ENCODE peak calls at places on chromosomes 5 and 9, in ten cellular contexts. One of them, this sample, is unnamed.

GRCh38 chr5:172740483-172741205 is 30.4 kb downstream of the DUSP1 start:
- DNase-seq in IMR-90: peak
- DNase-seq in neural progenitor cell: no peak
- DNase-seq in ovary: no peak
- DNase-seq in fibroblast of mammary gland: peak
- DNase-seq in cardiac muscle cell: no peak
- DNase-seq in transverse colon: peak
- DNase-seq in choroid plexus epithelial cell: peak
- DNase-seq in mucosa of descending colon: no peak
- DNase-seq in GM12865: no peak
- DNase-seq in this sample: no peak

GRCh38 chr9:109751253-109751652 is 28.7 kb upstream of the PALM2AKAP2 start:
- DNase-seq in choroid plexus epithelial cell: peak
- DNase-seq in GM12865: no peak
- DNase-seq in IMR-90: peak
- DNase-seq in ovary: no peak
- DNase-seq in mucosa of descending colon: no peak
- DNase-seq in cardiac muscle cell: no peak
- DNase-seq in transverse colon: no peak
- DNase-seq in neural progenitor cell: peak
- DNase-seq in fibroblast of mammary gland: no peak
- DNase-seq in this sample: no peak

GRCh38 chr9:97382099-97382718 is 29.7 kb upstream of the TDRD7 start:
- DNase-seq in mucosa of descending colon: no peak
- DNase-seq in transverse colon: no peak
- DNase-seq in ovary: no peak
- DNase-seq in GM12865: no peak
- DNase-seq in fibroblast of mammary gland: peak
- DNase-seq in choroid plexus epithelial cell: no peak
- DNase-seq in cardiac muscle cell: no peak
- DNase-seq in neural progenitor cell: no peak
- DNase-seq in IMR-90: no peak
- DNase-seq in this sample: no peak

GRCh38 chr5:169668732-169669131 is 31.7 kb downstream of the DOCK2 start:
- DNase-seq in GM12865: no peak
- DNase-seq in choroid plexus epithelial cell: peak
- DNase-seq in IMR-90: no peak
- DNase-seq in neural progenitor cell: peak
- DNase-seq in transverse colon: no peak
- DNase-seq in cardiac muscle cell: no peak
- DNase-seq in fibroblast of mammary gland: no peak
- DNase-seq in ovary: no peak
- DNase-seq in mucosa of descending colon: no peak
- DNase-seq in this sample: no peak

GRCh38 chr5:146248536-146248935 is 45.1 kb downstream of the RBM27 start:
- DNase-seq in IMR-90: no peak
- DNase-seq in cardiac muscle cell: no peak
- DNase-seq in choroid plexus epithelial cell: no peak
- DNase-seq in neural progenitor cell: no peak
- DNase-seq in ovary: no peak
- DNase-seq in fibroblast of mammary gland: no peak
- DNase-seq in GM12865: no peak
- DNase-seq in mucosa of descending colon: no peak
- DNase-seq in transverse colon: no peak
- DNase-seq in this sample: no peak

GRCh38 chr5:150286820-150287219 is 2.8 kb downstream of the CAMK2A start:
- DNase-seq in mucosa of descending colon: no peak
- DNase-seq in IMR-90: no peak
- DNase-seq in fibroblast of mammary gland: no peak
- DNase-seq in GM12865: peak
- DNase-seq in neural progenitor cell: peak
- DNase-seq in ovary: no peak
- DNase-seq in transverse colon: no peak
- DNase-seq in choroid plexus epithelial cell: no peak
- DNase-seq in cardiac muscle cell: peak
- DNase-seq in this sample: no peak

GRCh38 chr9:128716581-128717254 is 7.2 kb downstream of the ZDHHC12 start:
- DNase-seq in IMR-90: no peak
- DNase-seq in neural progenitor cell: no peak
- DNase-seq in transverse colon: peak
- DNase-seq in ovary: no peak
- DNase-seq in cardiac muscle cell: no peak
- DNase-seq in GM12865: no peak
- DNase-seq in mucosa of descending colon: no peak
- DNase-seq in fibroblast of mammary gland: no peak
- DNase-seq in choroid plexus epithelial cell: no peak
- DNase-seq in this sample: no peak

GRCh38 chr5:136686192-136686872 is 321.0 kb upstream of the TRPC7 start:
- DNase-seq in choroid plexus epithelial cell: peak
- DNase-seq in fibroblast of mammary gland: peak
- DNase-seq in transverse colon: no peak
- DNase-seq in cardiac muscle cell: peak
- DNase-seq in mucosa of descending colon: no peak
- DNase-seq in IMR-90: peak
- DNase-seq in neural progenitor cell: peak
- DNase-seq in ovary: no peak
- DNase-seq in GM12865: peak
- DNase-seq in this sample: no peak

GRCh38 chr5:135437796-135438560 is 9.2 kb downstream of the DCANP1 start:
- DNase-seq in transverse colon: peak
- DNase-seq in fibroblast of mammary gland: peak
- DNase-seq in ovary: peak
- DNase-seq in mucosa of descending colon: no peak
- DNase-seq in neural progenitor cell: no peak
- DNase-seq in choroid plexus epithelial cell: peak
- DNase-seq in GM12865: no peak
- DNase-seq in IMR-90: peak
- DNase-seq in cardiac muscle cell: no peak
- DNase-seq in this sample: no peak

GRCh38 chr9:137785704-137786161 is 91.8 kb upstream of the CACNA1B start:
- DNase-seq in cardiac muscle cell: no peak
- DNase-seq in GM12865: no peak
- DNase-seq in neural progenitor cell: peak
- DNase-seq in IMR-90: peak
- DNase-seq in choroid plexus epithelial cell: peak
- DNase-seq in transverse colon: no peak
- DNase-seq in mucosa of descending colon: no peak
- DNase-seq in ovary: no peak
- DNase-seq in fibroblast of mammary gland: no peak
- DNase-seq in this sample: no peak

GRCh38 chr5:40150896-40151295 is 528.8 kb upstream of the PTGER4 start:
- DNase-seq in choroid plexus epithelial cell: peak
- DNase-seq in mucosa of descending colon: no peak
- DNase-seq in fibroblast of mammary gland: no peak
- DNase-seq in cardiac muscle cell: no peak
- DNase-seq in neural progenitor cell: no peak
- DNase-seq in ovary: no peak
- DNase-seq in IMR-90: peak
- DNase-seq in transverse colon: no peak
- DNase-seq in GM12865: no peak
- DNase-seq in this sample: no peak

DNA sequence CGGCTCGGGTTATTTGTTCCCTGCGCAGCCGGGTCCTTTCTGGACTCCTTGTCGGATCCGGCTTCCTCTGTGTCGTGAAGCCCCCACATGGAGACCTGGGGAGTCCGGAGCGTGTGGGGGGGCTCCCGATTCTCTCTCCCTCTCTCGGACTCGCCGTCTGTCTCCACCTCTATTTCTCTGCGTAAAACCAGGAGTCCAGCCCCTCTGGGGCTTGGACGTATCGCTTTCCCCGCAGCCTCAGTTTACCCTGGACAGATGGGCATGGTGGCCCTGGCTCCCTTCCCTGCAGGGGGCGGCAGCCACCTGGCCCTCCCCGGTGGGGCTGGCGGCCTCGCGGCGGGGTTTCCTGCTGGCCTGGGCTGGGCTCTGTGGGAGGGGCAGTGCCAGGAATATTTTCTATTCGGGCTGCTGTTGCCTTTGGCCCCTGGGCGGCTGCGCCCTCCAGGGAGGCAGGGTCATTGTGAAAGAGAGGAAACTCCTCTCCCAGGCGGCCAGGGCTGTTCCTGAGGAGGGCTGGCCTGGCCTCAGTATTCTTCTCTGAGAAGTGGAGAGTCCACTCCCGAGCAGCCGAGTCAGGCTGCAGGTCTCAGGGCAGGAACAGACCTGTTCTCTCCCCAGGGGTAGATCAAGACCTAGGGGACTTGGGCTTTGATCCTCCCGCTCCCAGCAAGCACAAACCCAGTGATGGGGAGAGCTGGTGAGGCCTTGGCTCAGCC is 665 bp downstream of the ASS1 start:
- DNase-seq in mucosa of descending colon: peak
- DNase-seq in GM12865: no peak
- DNase-seq in ovary: peak
- DNase-seq in neural progenitor cell: peak
- DNase-seq in cardiac muscle cell: no peak
- DNase-seq in choroid plexus epithelial cell: peak
- DNase-seq in IMR-90: no peak
- DNase-seq in transverse colon: peak
- DNase-seq in fibroblast of mammary gland: peak
- DNase-seq in this sample: no peak
- TF ChIP-seq CTCF in mucosa of descending colon: no peak
- TF ChIP-seq CTCF in GM12865: no peak
- TF ChIP-seq CTCF in ovary: no peak
- TF ChIP-seq CTCF in neural progenitor cell: no peak
- TF ChIP-seq CTCF in cardiac muscle cell: peak
- TF ChIP-seq CTCF in choroid plexus epithelial cell: peak
- TF ChIP-seq CTCF in IMR-90: no peak
- TF ChIP-seq CTCF in transverse colon: no peak
- TF ChIP-seq CTCF in fibroblast of mammary gland: no peak
- TF ChIP-seq CTCF in this sample: no peak

GRCh38 chr9:121926417-121926816 is 166.7 kb downstream of the TTLL11 start:
- DNase-seq in neural progenitor cell: no peak
- DNase-seq in choroid plexus epithelial cell: no peak
- DNase-seq in cardiac muscle cell: no peak
- DNase-seq in transverse colon: no peak
- DNase-seq in ovary: no peak
- DNase-seq in fibroblast of mammary gland: no peak
- DNase-seq in IMR-90: no peak
- DNase-seq in GM12865: no peak
- DNase-seq in mucosa of descending colon: no peak
- DNase-seq in this sample: no peak
- H3K4me3 ChIP-seq in neural progenitor cell: no peak
- H3K4me3 ChIP-seq in choroid plexus epithelial cell: no peak
- H3K4me3 ChIP-seq in cardiac muscle cell: no peak
- H3K4me3 ChIP-seq in transverse colon: no peak
- H3K4me3 ChIP-seq in ovary: no peak
- H3K4me3 ChIP-seq in fibroblast of mammary gland: no peak
- H3K4me3 ChIP-seq in IMR-90: no peak
- H3K4me3 ChIP-seq in GM12865: no peak
- H3K4me3 ChIP-seq in mucosa of descending colon: no peak
- H3K4me3 ChIP-seq in this sample: no peak

GRCh38 chr5:43548358-43548757 is 8.5 kb downstream of the PAIP1 start:
- DNase-seq in choroid plexus epithelial cell: no peak
- DNase-seq in transverse colon: no peak
- DNase-seq in ovary: no peak
- DNase-seq in IMR-90: no peak
- DNase-seq in neural progenitor cell: no peak
- DNase-seq in cardiac muscle cell: no peak
- DNase-seq in fibroblast of mammary gland: no peak
- DNase-seq in GM12865: no peak
- DNase-seq in mucosa of descending colon: no peak
- DNase-seq in this sample: no peak

GRCh38 chr5:43556857-43557593 is at the start of gene PAIP1:
- DNase-seq in fibroblast of mammary gland: peak
- DNase-seq in ovary: peak
- DNase-seq in GM12865: peak
- DNase-seq in choroid plexus epithelial cell: peak
- DNase-seq in cardiac muscle cell: peak
- DNase-seq in transverse colon: peak
- DNase-seq in IMR-90: peak
- DNase-seq in neural progenitor cell: peak
- DNase-seq in mucosa of descending colon: peak
- DNase-seq in this sample: peak

GRCh38 chr5:43554497-43554896 is 2.4 kb downstream of the PAIP1 start:
- DNase-seq in transverse colon: no peak
- DNase-seq in neural progenitor cell: no peak
- DNase-seq in choroid plexus epithelial cell: no peak
- DNase-seq in mucosa of descending colon: no peak
- DNase-seq in fibroblast of mammary gland: no peak
- DNase-seq in ovary: no peak
- DNase-seq in cardiac muscle cell: no peak
- DNase-seq in IMR-90: no peak
- DNase-seq in GM12865: no peak
- DNase-seq in this sample: no peak

GRCh38 chr5:43555895-43556606 is 826 bp downstream of the PAIP1 start:
- DNase-seq in IMR-90: peak
- DNase-seq in choroid plexus epithelial cell: peak
- DNase-seq in mucosa of descending colon: peak
- DNase-seq in GM12865: peak
- DNase-seq in ovary: peak
- DNase-seq in cardiac muscle cell: peak
- DNase-seq in fibroblast of mammary gland: peak
- DNase-seq in neural progenitor cell: peak
- DNase-seq in transverse colon: peak
- DNase-seq in this sample: no peak

DNA sequence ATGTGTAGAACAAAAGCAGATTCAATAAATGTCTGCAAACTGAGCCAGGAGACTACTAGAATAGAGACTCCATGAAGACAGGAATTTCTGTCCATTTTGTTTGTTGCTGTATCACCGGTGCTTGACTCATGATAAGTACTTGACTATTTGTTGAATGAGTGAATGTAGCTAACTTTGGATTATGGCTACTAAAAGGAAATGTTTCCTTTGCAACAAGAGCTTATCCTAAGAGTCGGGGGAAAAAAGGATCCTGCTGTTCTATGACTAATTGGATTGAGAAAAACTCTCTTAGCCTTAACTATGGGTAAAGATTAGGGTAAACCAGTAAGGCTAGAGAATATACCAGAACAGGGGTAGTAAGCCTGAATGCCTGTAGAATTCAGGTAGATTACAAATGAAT is 3.5 kb downstream of the PAIP1 start:
- DNase-seq in choroid plexus epithelial cell: peak
- DNase-seq in IMR-90: peak
- DNase-seq in mucosa of descending colon: no peak
- DNase-seq in cardiac muscle cell: no peak
- DNase-seq in GM12865: no peak
- DNase-seq in transverse colon: no peak
- DNase-seq in neural progenitor cell: peak
- DNase-seq in ovary: no peak
- DNase-seq in fibroblast of mammary gland: peak
- DNase-seq in this sample: no peak
- TF ChIP-seq CTCF in choroid plexus epithelial cell: no peak
- TF ChIP-seq CTCF in IMR-90: no peak
- TF ChIP-seq CTCF in mucosa of descending colon: no peak
- TF ChIP-seq CTCF in cardiac muscle cell: no peak
- TF ChIP-seq CTCF in GM12865: no peak
- TF ChIP-seq CTCF in transverse colon: no peak
- TF ChIP-seq CTCF in neural progenitor cell: no peak
- TF ChIP-seq CTCF in ovary: no peak
- TF ChIP-seq CTCF in fibroblast of mammary gland: no peak
- TF ChIP-seq CTCF in this sample: no peak

DNA sequence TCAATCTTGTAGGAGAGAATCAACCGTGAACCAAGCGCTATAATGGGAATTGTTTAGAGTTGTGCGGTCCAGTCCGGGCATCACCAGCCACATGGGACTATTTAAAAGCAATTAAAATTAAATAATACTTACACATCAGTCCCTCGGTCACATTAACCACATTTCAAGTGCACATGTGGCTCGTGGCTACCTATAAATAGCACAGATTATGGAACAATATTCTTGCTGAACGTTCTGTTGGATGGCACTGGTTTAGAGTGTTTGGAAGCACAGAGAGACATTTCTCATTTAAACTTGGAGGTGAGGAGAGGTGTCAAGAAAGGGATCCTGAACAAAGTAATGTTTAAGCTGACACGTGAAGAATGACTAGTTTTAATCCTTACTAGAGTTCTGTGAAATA is 12.5 kb upstream of the PIP5K1B start:
- DNase-seq in GM12865: no peak
- DNase-seq in neural progenitor cell: no peak
- DNase-seq in mucosa of descending colon: no peak
- DNase-seq in transverse colon: no peak
- DNase-seq in IMR-90: no peak
- DNase-seq in choroid plexus epithelial cell: no peak
- DNase-seq in fibroblast of mammary gland: no peak
- DNase-seq in cardiac muscle cell: no peak
- DNase-seq in ovary: no peak
- DNase-seq in this sample: no peak
- H3K4me3 ChIP-seq in GM12865: no peak
- H3K4me3 ChIP-seq in neural progenitor cell: no peak
- H3K4me3 ChIP-seq in mucosa of descending colon: no peak
- H3K4me3 ChIP-seq in transverse colon: no peak
- H3K4me3 ChIP-seq in IMR-90: no peak
- H3K4me3 ChIP-seq in choroid plexus epithelial cell: no peak
- H3K4me3 ChIP-seq in fibroblast of mammary gland: no peak
- H3K4me3 ChIP-seq in cardiac muscle cell: no peak
- H3K4me3 ChIP-seq in ovary: no peak
- H3K4me3 ChIP-seq in this sample: no peak